ENCODE peak calls at places on chromosomes 6 and 20, in six cellular contexts. R is stimulated activated effector memory CD8-positive, alpha-beta T cell treated with anti-CD3 and anti-CD28 coated beads, Interleukin-12 subunit alpha, Interleukin-12 subunit beta, amount 100 ng/mL, for 72 hours; A is A549; P is NCI-H748 treated with DMSO at 0.1 percent for 48 hours; F is Calu3; D is NCI-H2171 treated with DMSO at 0.1 percent for 48 hours. X is an unnamed sample.

GRCh38 chr6:118940770-118941169 is 5.8 kb upstream of the MCM9 start:
- DNase-seq in P (no peak), D (no peak), R (no peak), F (no peak), A (no peak), X (no peak)

GRCh38 chr6:57256541-57256940 is 34.4 kb upstream of the RAB23 start:
- DNase-seq in D (no peak), F (no peak), R (no peak), A (no peak), P (no peak), X (no peak)

GRCh38 chr20:35618372-35619131 is 2.9 kb downstream of the SPAG4 start:
- DNase-seq in F (peak; percentile 54), D (peak; percentile 44), A (peak; percentile 35), R (no peak), P (peak; percentile 24), X (no peak)

GRCh38 chr6:166494757-166495486 is 91.6 kb downstream of the RAMACL start:
- DNase-seq in D (no peak), A (no peak), P (no peak), R (no peak), F (no peak), X (no peak)

GRCh38 chr6:92701425-92702096 is 717.8 kb downstream of the EPHA7 start:
- DNase-seq in R (no peak), P (no peak), A (no peak), D (no peak), F (no peak), X (no peak)

GRCh38 chr6:69795469-69796080 is 1.2 kb downstream of the LMBRD1 start:
- DNase-seq in P (no peak), F (no peak), A (no peak), R (no peak), D (no peak), X (no peak)

GRCh38 chr20:38143238-38143645 is 21.8 kb downstream of the TGM2 start:
- DNase-seq in A (peak; percentile 65), R (no peak), P (no peak), F (peak; percentile 91), D (no peak), X (no peak)

GRCh38 chr6:16514249-16514648 is 247.0 kb downstream of the ATXN1 start:
- DNase-seq in F (peak; percentile 6), P (no peak), R (no peak), D (no peak), A (peak; percentile 40), X (no peak)

GRCh38 chr6:142897659-142898058 is 47.3 kb downstream of the HIVEP2 start:
- DNase-seq in P (no peak), D (no peak), A (no peak), R (no peak), F (no peak), X (no peak)

GRCh38 chr6:143427109-143427817 is 23.2 kb downstream of the ADAT2 start:
- DNase-seq in P (peak; percentile 25), R (peak; percentile 60), F (peak; percentile 66), A (peak; percentile 30), D (peak; percentile 70), X (peak; percentile 24)